ENCODE peak calls at places on chromosomes 2 and 18, in six cellular contexts. O is upper lobe of left lung, S is astrocyte of the spinal cord, K is A549, Q is glutamatergic neuron, R is WERI-Rb-1. Z is an unnamed sample.

GRCh38 chr2:568639-568963 is 108.6 kb downstream of the TMEM18 start:
- DNase-seq in S (no peak), Q (no peak), K (no peak), O (no peak), R (no peak), Z (no peak)

GRCh38 chr2:67952066-67952465 is 110.7 kb downstream of the C1D start:
- DNase-seq in Q (no peak), K (no peak), O (no peak), R (no peak), S (no peak), Z (no peak)

GRCh38 chr2:49261791-49262190 is 107.5 kb upstream of the FSHR start:
- DNase-seq in S (no peak), O (no peak), Q (no peak), R (no peak), K (no peak), Z (no peak)

GRCh38 chr18:58013241-58014211 is 30.5 kb upstream of the NEDD4L start:
- DNase-seq in Q (no peak), O (no peak), S (no peak), K (peak), R (no peak), Z (no peak)

GRCh38 chr2:59254279-59254678 is 1013.2 kb upstream of the FANCL start:
- DNase-seq in S (no peak), Q (no peak), O (no peak), R (no peak), K (no peak), Z (no peak)

GRCh38 chr2:37827911-37828411 is 97.1 kb upstream of the RMDN2 start:
- DNase-seq in O (no peak), R (no peak), Q (no peak), S (peak), K (no peak), Z (peak)

GRCh38 chr2:201854841-201855240 is 48.5 kb downstream of the CDK15 start:
- DNase-seq in K (no peak), Q (no peak), R (no peak), O (no peak), S (no peak), Z (peak)

GRCh38 chr2:121071058-121071504 is 213.9 kb downstream of the TFCP2L1 start:
- DNase-seq in R (peak), Q (peak), K (peak), S (peak), O (peak), Z (peak)

GRCh38 chr18:77369644-77370043 is 120.0 kb downstream of the GALR1 start:
- DNase-seq in R (no peak), K (no peak), S (peak), O (no peak), Q (no peak), Z (no peak)

GRCh38 chr2:172435608-172435911 is 8.2 kb downstream of the ITGA6 start:
- DNase-seq in Q (no peak), K (no peak), R (no peak), O (no peak), S (no peak), Z (no peak)

GRCh38 chr2:201735486-201735885 is 37.0 kb upstream of the MPP4 start:
- DNase-seq in O (no peak), R (no peak), S (peak), Q (no peak), K (no peak), Z (no peak)

GRCh38 chr2:106030287-106031268 is 163.5 kb downstream of the UXS1 start:
- DNase-seq in S (peak), K (no peak), R (no peak), Q (no peak), O (no peak), Z (peak)

DNA sequence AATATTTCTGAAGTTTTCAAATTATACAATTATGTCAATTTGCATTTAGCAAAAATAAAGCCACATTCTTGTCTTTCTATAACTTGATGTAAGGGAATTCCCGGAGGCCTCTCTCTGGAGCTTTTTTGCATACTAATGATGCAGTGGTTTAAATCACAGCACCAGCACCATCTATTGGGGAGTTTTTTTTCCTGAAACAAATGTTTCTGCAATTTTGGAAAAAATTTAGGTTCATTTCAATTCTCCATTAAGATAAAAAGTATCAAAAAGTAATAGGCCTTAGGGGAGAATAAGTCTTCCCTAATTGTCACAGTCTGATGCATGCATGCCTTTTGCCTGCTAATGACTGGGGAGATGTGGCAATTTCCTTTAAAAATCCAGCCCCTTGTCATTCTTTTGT is 13.5 kb downstream of the CBLN2 start:
- DNase-seq in S (peak), O (no peak), K (no peak), R (no peak), Q (no peak), Z (no peak)
- TF ChIP-seq CTCF in S (no peak), O (no peak), K (peak), R (no peak), Q (no peak), Z (no peak)

GRCh38 chr2:120034616-120035015 is 21.7 kb downstream of the EPB41L5 start:
- DNase-seq in K (no peak), Q (no peak), R (no peak), S (no peak), O (no peak), Z (no peak)
- TF ChIP-seq CTCF in K (no peak), Q (no peak), R (no peak), S (no peak), O (no peak), Z (no peak)

GRCh38 chr2:7377861-7378569 is 460.8 kb downstream of the RNF144A start:
- DNase-seq in Q (peak), K (peak), S (no peak), O (peak), R (peak), Z (no peak)
- TF ChIP-seq CTCF in Q (peak), K (no peak), S (no peak), O (peak), R (peak), Z (no peak)

DNA sequence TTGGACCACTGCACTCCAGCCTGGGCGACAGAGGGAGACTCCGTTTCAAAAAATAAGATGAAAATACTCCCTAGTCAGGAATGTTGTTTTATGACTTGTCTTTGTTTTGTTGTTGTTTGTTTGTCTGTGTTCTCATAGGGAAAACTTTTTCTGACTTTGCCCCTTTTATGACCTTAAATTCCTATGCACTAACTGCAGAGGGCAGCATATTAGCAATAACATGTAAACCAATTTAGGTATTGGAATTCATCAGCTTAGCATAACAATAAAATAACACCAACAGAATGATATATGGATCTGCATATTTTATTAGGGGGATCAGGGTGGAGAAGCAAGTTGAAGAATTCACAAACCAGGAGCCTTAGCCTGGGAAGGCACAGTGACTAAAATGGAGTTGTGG is 631.5 kb downstream of the SUCLG1 start:
- DNase-seq in K (no peak), O (no peak), S (no peak), R (no peak), Q (no peak), Z (no peak)
- TF ChIP-seq CTCF in K (no peak), O (no peak), S (no peak), R (no peak), Q (no peak), Z (no peak)